ENCODE peak calls at places on chromosomes 16 and 17, in four cellular contexts. W is PC-9, Y is ovary, P is fibroblast of lung. Q is an unnamed sample. For H3K4me1, the result is how much of the 10 kb centered on the place peaks cover.

GRCh38 chr17:57275365-57275764 is 19.0 kb downstream of the MSI2 start:
- DNase-seq in P (no peak), Y (no peak), W (no peak), Q (no peak)

GRCh38 chr17:76174072-76174471 is 33.0 kb upstream of the FOXJ1 start:
- DNase-seq in Y (no peak), P (no peak), W (no peak), Q (no peak)

GRCh38 chr16:1545044-1545736 is 11.7 kb downstream of the TMEM204 start:
- DNase-seq in P (no peak), Y (no peak), W (no peak), Q (peak)

GRCh38 chr16:66899945-66900688 is 18.6 kb downstream of the CDH16 start:
- DNase-seq in W (peak), Y (peak), P (peak), Q (peak)

GRCh38 chr17:28953444-28954118 is 2.3 kb upstream of the PHF12 start:
- DNase-seq in W (peak), P (peak), Y (peak), Q (peak)

GRCh38 chr17:58665946-58666857 is 25.6 kb downstream of the TEX14 start:
- DNase-seq in P (no peak), W (no peak), Y (no peak), Q (no peak)

GRCh38 chr17:17870292-17870691 is 33.5 kb upstream of the SREBF1 start:
- DNase-seq in Y (no peak), W (no peak), P (no peak), Q (no peak)

GRCh38 chr17:81667754-81668153 is 1.2 kb downstream of the CCDC137 start:
- DNase-seq in Y (no peak), W (no peak), P (no peak), Q (no peak)

GRCh38 chr16:25143898-25144297 is 32.4 kb downstream of the LCMT1 start:
- DNase-seq in P (no peak), Y (no peak), W (no peak), Q (no peak)

GRCh38 chr17:50735287-50735686 is 15.9 kb downstream of the LUC7L3 start:
- DNase-seq in P (no peak), Y (no peak), W (no peak), Q (no peak)
- H3K4me1 ChIP-seq in P (under half), Y (under half), W (under half), Q (under half)

DNA sequence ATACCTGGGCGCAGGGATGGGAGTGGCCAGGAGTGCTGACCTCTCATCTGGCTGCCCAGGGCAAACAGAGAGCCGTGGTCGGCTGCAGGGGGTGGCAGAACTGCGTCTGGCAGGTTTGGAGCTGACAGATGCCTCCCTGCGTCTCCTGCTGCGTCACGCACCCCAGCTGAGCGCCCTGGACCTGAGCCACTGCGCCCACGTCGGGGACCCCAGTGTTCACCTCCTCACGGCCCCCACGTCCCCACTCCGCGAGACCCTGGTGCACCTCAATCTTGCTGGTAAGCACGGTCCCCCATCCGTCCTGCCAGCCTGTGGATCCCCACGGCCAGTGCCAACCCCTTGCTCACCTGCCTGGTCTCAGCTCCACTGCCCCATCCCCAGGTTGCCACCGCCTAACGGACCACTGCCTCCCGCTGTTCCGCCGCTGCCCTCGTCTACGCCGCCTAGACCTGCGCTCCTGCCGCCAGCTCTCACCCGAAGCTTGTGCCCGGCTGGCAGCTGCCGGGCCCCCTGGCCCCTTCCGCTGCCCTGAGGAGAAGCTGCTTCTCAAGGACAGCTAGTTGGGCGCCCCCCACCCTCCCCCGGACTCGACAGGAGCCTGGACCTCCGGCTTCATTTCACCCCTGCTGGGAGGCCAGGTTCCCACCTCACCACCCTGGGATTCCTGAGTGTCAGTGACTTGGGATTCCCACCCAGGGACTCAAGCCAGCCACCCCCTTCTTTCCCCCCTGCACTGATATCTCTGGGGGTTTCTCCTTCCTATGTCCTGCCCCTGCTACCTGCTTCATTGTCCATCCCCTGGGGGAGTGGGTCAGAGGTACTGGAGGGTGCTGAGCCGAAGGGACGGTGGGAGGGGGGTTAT is 2.0 kb upstream of the ORAI3 start:
- DNase-seq in P (no peak), W (no peak), Y (peak), Q (no peak)
- H3K4me1 ChIP-seq in P (under half), W (under half), Y (under half), Q (under half)

GRCh38 chr16:3948378-3948995 is 68.0 kb upstream of the CREBBP start:
- DNase-seq in W (no peak), Y (no peak), P (no peak), Q (no peak)

GRCh38 chr16:3946604-3947180 is 66.2 kb upstream of the CREBBP start:
- DNase-seq in Y (no peak), P (no peak), W (no peak), Q (no peak)

GRCh38 chr16:3949946-3950342 is 69.4 kb upstream of the CREBBP start:
- DNase-seq in Y (no peak), P (no peak), W (no peak), Q (no peak)

GRCh38 chr16:3950343-3951193 is 70.1 kb upstream of the CREBBP start:
- DNase-seq in W (peak), Y (peak), P (peak), Q (no peak)

GRCh38 chr16:3949287-3949686 is 68.8 kb upstream of the CREBBP start:
- DNase-seq in P (no peak), W (no peak), Y (no peak), Q (peak)
- H3K4me1 ChIP-seq in P (under half), W (under half), Y (under half), Q (under half)

GRCh38 chr16:512802-513201 is 14.7 kb upstream of the CAPN15 start:
- DNase-seq in P (no peak), W (no peak), Y (no peak), Q (no peak)

GRCh38 chr16:515175-515962 is 12.1 kb upstream of the CAPN15 start:
- DNase-seq in W (no peak), Y (no peak), P (no peak), Q (no peak)

GRCh38 chr16:515963-516226 is 11.6 kb upstream of the CAPN15 start:
- DNase-seq in Y (no peak), P (no peak), W (no peak), Q (no peak)

GRCh38 chr16:508884-509736 is 18.4 kb upstream of the CAPN15 start:
- DNase-seq in Y (no peak), W (no peak), P (no peak), Q (no peak)

DNA sequence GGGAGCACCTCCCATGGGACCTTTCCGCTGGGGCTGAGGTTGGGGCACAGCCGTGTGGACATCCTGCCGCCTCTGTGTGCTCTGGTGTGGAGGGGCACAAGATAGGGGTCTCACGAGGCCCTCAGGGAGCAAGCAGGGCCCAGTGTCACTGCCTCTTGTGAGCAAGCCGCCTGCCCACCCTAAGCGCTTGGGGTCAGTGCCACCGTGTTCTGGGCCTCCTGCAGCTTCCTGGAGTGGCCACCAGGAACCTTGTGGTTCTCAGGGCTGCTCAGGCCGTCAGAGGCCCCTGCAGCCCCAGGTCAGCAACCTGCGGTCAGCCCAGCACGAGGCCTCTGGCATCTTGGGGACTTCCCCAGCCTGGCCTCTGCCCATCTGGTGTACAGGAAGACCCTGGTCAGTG is 13.6 kb upstream of the CAPN15 start:
- DNase-seq in P (no peak), W (no peak), Y (no peak), Q (no peak)
- H3K4me1 ChIP-seq in P (under half), W (under half), Y (under half), Q (under half)

DNA sequence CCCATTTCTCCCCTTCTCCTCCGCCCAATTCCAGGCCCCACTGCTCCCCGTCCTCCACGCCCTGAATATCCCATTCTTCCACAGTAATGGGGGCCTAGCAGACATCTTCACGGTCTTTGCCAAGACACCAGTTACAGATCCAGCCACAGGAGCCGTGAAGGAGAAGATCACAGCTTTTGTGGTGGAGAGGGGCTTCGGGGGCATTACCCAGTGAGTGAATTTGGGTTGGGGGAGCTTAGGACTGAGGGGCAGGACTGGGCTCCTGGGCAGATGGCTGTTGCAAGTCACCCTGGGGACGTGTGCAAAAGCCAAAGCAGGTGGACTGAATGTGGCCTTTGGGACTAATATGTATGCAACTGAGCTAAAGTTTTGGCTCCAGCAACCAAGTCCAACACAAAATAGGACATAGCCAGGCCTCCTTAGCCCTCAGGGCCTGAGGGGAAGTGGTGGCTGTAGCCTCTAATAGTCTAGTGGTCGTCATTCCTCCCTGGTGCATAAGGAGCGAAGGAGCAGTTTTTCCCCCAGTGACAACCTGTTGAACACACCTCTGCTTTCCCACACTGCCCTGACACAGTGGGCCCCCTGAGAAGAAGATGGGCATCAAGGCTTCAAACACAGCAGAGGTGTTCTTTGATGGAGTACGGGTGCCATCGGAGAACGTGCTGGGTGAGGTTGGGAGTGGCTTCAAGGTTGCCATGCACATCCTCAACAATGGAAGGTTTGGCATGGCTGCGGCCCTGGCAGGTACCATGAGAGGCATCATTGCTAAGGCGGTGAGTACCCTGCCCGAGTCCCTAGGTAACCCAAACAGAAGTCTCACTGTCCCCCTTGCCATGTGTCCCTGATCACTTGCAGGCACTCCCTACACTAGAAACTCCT is 2.6 kb downstream of the ACADVL start:
- DNase-seq in W (no peak), P (no peak), Y (no peak), Q (no peak)
- H3K4me1 ChIP-seq in W (under half), P (under half), Y (under half), Q (under half)

DNA sequence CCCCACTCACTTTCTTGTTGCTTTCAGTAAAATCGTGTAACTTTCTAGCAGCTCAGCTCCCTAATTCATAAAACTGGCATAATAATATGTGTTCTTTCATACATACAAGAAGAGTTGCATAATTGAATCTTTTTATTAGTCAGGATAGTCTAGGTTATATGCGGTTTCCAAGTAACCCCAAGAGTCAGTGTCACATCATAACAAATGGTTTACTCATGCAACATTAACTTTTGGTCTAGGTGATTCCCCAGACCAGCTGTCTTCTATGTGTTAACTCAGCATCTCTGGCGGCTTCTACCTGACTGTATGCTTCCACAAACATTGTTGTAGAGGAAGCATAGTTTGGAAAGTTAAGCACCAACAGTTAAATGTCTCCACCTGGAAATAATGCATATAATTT is 1000.4 kb downstream of the CDH11 start:
- DNase-seq in P (peak), Y (no peak), W (no peak), Q (peak)
- H3K4me1 ChIP-seq in P (under half), Y (under half), W (under half), Q (under half)

Q was measured in cardiac muscle cell.